ENCODE peak calls at places on chromosomes 7 and 10, in ten cellular contexts. Z is AG09319; F is RWPE1; X is EL; M is fibroblast of the conjunctiva; Y is head of caudate nucleus; T is iPS-NIHi11; R is NCI-H1092 treated with DMSO at 0.1 percent for 48 hours; K is activated T-cell treated with anti-CD3 and anti-CD28 coated beads, Interleukin-2, amount 50 U/mL, for 72 hours; E is renal cortical epithelial cell. A is an unnamed sample.

GRCh38 chr10:79375321-79376077 is 28.2 kb downstream of the PPIF start:
- DNase-seq in Z (no peak), F (no peak), X (peak), M (no peak), Y (no peak), T (no peak), R (no peak), K (no peak), E (peak), A (no peak)

GRCh38 chr10:70932415-70933196 is 44.2 kb upstream of the PCBD1 start:
- DNase-seq in Z (no peak), F (no peak), X (no peak), M (no peak), Y (no peak), T (no peak), R (no peak), K (no peak), E (no peak), A (no peak)

GRCh38 chr10:117221156-117221711 is 19.7 kb upstream of the SLC18A2 start:
- DNase-seq in Z (no peak), F (peak), X (peak), M (no peak), Y (no peak), T (peak), R (no peak), K (no peak), E (peak), A (no peak)

GRCh38 chr10:88999629-89000028 is 9.0 kb downstream of the FAS start:
- DNase-seq in Z (peak), F (peak), X (no peak), M (no peak), Y (no peak), T (no peak), R (no peak), K (no peak), E (no peak), A (no peak)

GRCh38 chr10:119292968-119293367 is 85.6 kb downstream of the GRK5 start:
- DNase-seq in Z (no peak), F (no peak), X (no peak), M (no peak), Y (no peak), T (no peak), R (no peak), K (no peak), E (no peak), A (no peak)

GRCh38 chr7:150357771-150358427 is 10.7 kb upstream of the REPIN1 start:
- DNase-seq in Z (no peak), F (no peak), X (no peak), M (no peak), Y (no peak), T (no peak), R (no peak), K (peak), E (no peak), A (no peak)

GRCh38 chr10:63200416-63200815 is 67.3 kb downstream of the NRBF2 start:
- DNase-seq in Z (no peak), F (no peak), X (no peak), M (no peak), Y (no peak), T (no peak), R (no peak), K (no peak), E (no peak), A (no peak)

GRCh38 chr7:26202019-26202985 is 757 bp downstream of the CBX3 start:
- DNase-seq in Z (no peak), F (no peak), X (no peak), M (no peak), Y (peak), T (peak), R (peak), K (peak), E (peak), A (peak)

GRCh38 chr7:45709168-45710034 is 135.2 kb downstream of the ADCY1 start:
- DNase-seq in Z (peak), F (no peak), X (peak), M (peak), Y (peak), T (no peak), R (no peak), K (no peak), E (no peak), A (peak)

GRCh38 chr7:104267701-104268368 is 60.0 kb upstream of the ORC5 start:
- DNase-seq in Z (no peak), F (peak), X (peak), M (peak), Y (no peak), T (no peak), R (peak), K (no peak), E (peak), A (peak)

GRCh38 chr10:30433286-30433778 is 652 bp upstream of the MAP3K8 start:
- DNase-seq in Z (no peak), F (no peak), X (peak), M (peak), Y (no peak), T (peak), R (no peak), K (peak), E (peak), A (peak)

GRCh38 chr10:74189999-74190421 is 39.0 kb downstream of the ADK start:
- DNase-seq in Z (peak), F (peak), X (peak), M (peak), Y (no peak), T (peak), R (no peak), K (peak), E (peak), A (peak)

GRCh38 chr7:142587578-142588191 is 161.6 kb upstream of the PRSS1 start:
- DNase-seq in Z (no peak), F (peak), X (peak), M (peak), Y (no peak), T (peak), R (peak), K (no peak), E (peak), A (peak)

GRCh38 chr10:8586504-8586903 is 532.0 kb downstream of the GATA3 start:
- DNase-seq in Z (no peak), F (peak), X (no peak), M (no peak), Y (peak), T (no peak), R (no peak), K (peak), E (no peak), A (no peak)

GRCh38 chr10:97888641-97889262 is 39.1 kb downstream of the GOLGA7B start:
- DNase-seq in Z (peak), F (peak), X (peak), M (peak), Y (peak), T (peak), R (no peak), K (peak), E (peak), A (peak)

GRCh38 chr10:24415455-24416169 is 206.7 kb downstream of the KIAA1217 start:
- DNase-seq in Z (no peak), F (peak), X (peak), M (peak), Y (no peak), T (peak), R (no peak), K (no peak), E (peak), A (peak)

GRCh38 chr10:132360766-132361447 is 28.9 kb downstream of the LRRC27 start:
- DNase-seq in Z (no peak), F (peak), X (no peak), M (no peak), Y (no peak), T (peak), R (no peak), K (peak), E (no peak), A (peak)

GRCh38 chr10:78566216-78567135 is 502.3 kb upstream of the ZMIZ1 start:
- DNase-seq in Z (no peak), F (no peak), X (no peak), M (no peak), Y (no peak), T (no peak), R (no peak), K (no peak), E (no peak), A (no peak)

GRCh38 chr7:50312176-50312575 is 7.7 kb downstream of the IKZF1 start:
- DNase-seq in Z (no peak), F (no peak), X (no peak), M (no peak), Y (no peak), T (no peak), R (no peak), K (no peak), E (no peak), A (no peak)

A was measured in AG08396.